ENCODE peak calls at places on chromosome 14, in seven cellular contexts. One of them, this sample, is unnamed.

GRCh38 chr14:64654072-64654899 is 49.9 kb upstream of the PLEKHG3 start:
- DNase-seq in adrenal gland: no peak
- DNase-seq in heart left ventricle: no peak
- DNase-seq in testis: no peak
- DNase-seq in body of pancreas: no peak
- DNase-seq in uterus: no peak
- DNase-seq in A549: peak; percentile 78
- DNase-seq in this sample: peak; percentile 71

GRCh38 chr14:68468437-68469207 is 324.2 kb downstream of the ZFP36L1 start:
- DNase-seq in adrenal gland: no peak
- DNase-seq in heart left ventricle: no peak
- DNase-seq in testis: no peak
- DNase-seq in body of pancreas: no peak
- DNase-seq in uterus: no peak
- DNase-seq in A549: no peak
- DNase-seq in this sample: no peak

GRCh38 chr14:24535737-24536136 is 27.7 kb upstream of the CMA1 start:
- DNase-seq in adrenal gland: no peak
- DNase-seq in heart left ventricle: no peak
- DNase-seq in testis: no peak
- DNase-seq in body of pancreas: no peak
- DNase-seq in uterus: no peak
- DNase-seq in A549: no peak
- DNase-seq in this sample: no peak

GRCh38 chr14:68884031-68885030 is 91.5 kb upstream of the ZFP36L1 start:
- DNase-seq in adrenal gland: peak; percentile 64
- DNase-seq in heart left ventricle: peak; percentile 85
- DNase-seq in testis: peak; percentile 23
- DNase-seq in body of pancreas: peak; percentile 12
- DNase-seq in uterus: peak; percentile 68
- DNase-seq in A549: peak; percentile 87
- DNase-seq in this sample: peak; percentile 63

GRCh38 chr14:94366146-94366887 is 22.1 kb downstream of the SERPINA1 start:
- DNase-seq in adrenal gland: no peak
- DNase-seq in heart left ventricle: no peak
- DNase-seq in testis: no peak
- DNase-seq in body of pancreas: peak; percentile 11
- DNase-seq in uterus: no peak
- DNase-seq in A549: no peak
- DNase-seq in this sample: no peak

GRCh38 chr14:99255621-99256482 is 16.1 kb downstream of the BCL11B start:
- DNase-seq in adrenal gland: no peak
- DNase-seq in heart left ventricle: no peak
- DNase-seq in testis: no peak
- DNase-seq in body of pancreas: no peak
- DNase-seq in uterus: no peak
- DNase-seq in A549: no peak
- DNase-seq in this sample: no peak

GRCh38 chr14:100748403-100748802 is 21.7 kb downstream of the DLK1 start:
- DNase-seq in adrenal gland: no peak
- DNase-seq in heart left ventricle: no peak
- DNase-seq in testis: no peak
- DNase-seq in body of pancreas: no peak
- DNase-seq in uterus: no peak
- DNase-seq in A549: no peak
- DNase-seq in this sample: no peak

GRCh38 chr14:32620724-32621123 is 291.6 kb downstream of the AKAP6 start:
- DNase-seq in adrenal gland: no peak
- DNase-seq in heart left ventricle: no peak
- DNase-seq in testis: no peak
- DNase-seq in body of pancreas: no peak
- DNase-seq in uterus: no peak
- DNase-seq in A549: no peak
- DNase-seq in this sample: no peak

GRCh38 chr14:20692111-20692751 is 3.7 kb downstream of the ANG start:
- DNase-seq in adrenal gland: no peak
- DNase-seq in heart left ventricle: no peak
- DNase-seq in testis: no peak
- DNase-seq in body of pancreas: no peak
- DNase-seq in uterus: no peak
- DNase-seq in A549: no peak
- DNase-seq in this sample: no peak

GRCh38 chr14:68979722-68980552 is 835 bp upstream of the ACTN1 start:
- DNase-seq in adrenal gland: peak; percentile 45
- DNase-seq in heart left ventricle: peak; percentile 56
- DNase-seq in testis: no peak
- DNase-seq in body of pancreas: peak; percentile 57
- DNase-seq in uterus: peak; percentile 58
- DNase-seq in A549: peak; percentile 36
- DNase-seq in this sample: peak; percentile 50

GRCh38 chr14:53510281-53510912 is 357.3 kb upstream of the DDHD1 start:
- DNase-seq in adrenal gland: no peak
- DNase-seq in heart left ventricle: no peak
- DNase-seq in testis: no peak
- DNase-seq in body of pancreas: no peak
- DNase-seq in uterus: no peak
- DNase-seq in A549: no peak
- DNase-seq in this sample: no peak

GRCh38 chr14:61475316-61475715 is 153.9 kb downstream of the PRKCH start:
- DNase-seq in adrenal gland: no peak
- DNase-seq in heart left ventricle: no peak
- DNase-seq in testis: no peak
- DNase-seq in body of pancreas: no peak
- DNase-seq in uterus: no peak
- DNase-seq in A549: peak; percentile 80
- DNase-seq in this sample: no peak

GRCh38 chr14:64247186-64247585 is 47.0 kb downstream of the ESR2 start:
- DNase-seq in adrenal gland: no peak
- DNase-seq in heart left ventricle: no peak
- DNase-seq in testis: no peak
- DNase-seq in body of pancreas: no peak
- DNase-seq in uterus: no peak
- DNase-seq in A549: no peak
- DNase-seq in this sample: no peak

GRCh38 chr14:44893535-44893934 is 68.2 kb downstream of the KLHL28 start:
- DNase-seq in adrenal gland: no peak
- DNase-seq in heart left ventricle: no peak
- DNase-seq in testis: no peak
- DNase-seq in body of pancreas: no peak
- DNase-seq in uterus: no peak
- DNase-seq in A549: no peak
- DNase-seq in this sample: no peak

GRCh38 chr14:21248338-21248737 is 20.9 kb downstream of the HNRNPC start:
- DNase-seq in adrenal gland: no peak
- DNase-seq in heart left ventricle: no peak
- DNase-seq in testis: no peak
- DNase-seq in body of pancreas: no peak
- DNase-seq in uterus: no peak
- DNase-seq in A549: no peak
- DNase-seq in this sample: no peak

DNA sequence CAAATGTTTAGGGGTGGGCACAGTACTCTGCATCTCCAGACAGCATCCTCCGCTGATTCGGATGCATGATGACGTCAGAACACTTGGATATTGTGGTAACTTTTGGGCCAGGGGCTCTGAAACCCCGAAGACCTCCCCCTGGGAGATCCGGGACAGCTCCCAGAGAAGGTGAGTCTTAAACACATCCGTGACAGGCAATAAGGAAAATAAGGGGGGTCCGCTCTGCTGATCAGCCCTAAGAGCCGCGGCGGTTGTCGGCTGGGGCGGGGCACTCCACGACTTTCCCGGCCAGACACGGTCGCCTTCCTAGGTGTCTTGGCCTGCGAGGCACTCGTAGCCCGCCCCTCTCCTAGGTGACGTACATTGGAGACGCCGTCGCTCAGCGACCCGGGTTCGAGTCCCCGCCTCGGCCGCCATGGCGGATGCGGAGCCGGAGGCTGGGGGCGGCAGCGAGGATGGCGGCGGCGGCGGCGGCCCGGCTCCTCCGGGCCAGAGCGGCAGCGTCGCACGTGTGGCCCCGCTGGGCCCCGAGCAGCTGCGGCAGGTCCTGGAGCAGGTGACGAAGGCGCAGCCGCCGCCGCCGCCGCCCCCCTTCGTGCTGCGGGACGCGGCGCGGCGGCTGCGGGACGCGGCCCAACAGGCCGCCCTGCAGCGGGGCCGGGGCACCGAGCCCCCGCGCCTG is at the start of gene ZNF839:
- DNase-seq in adrenal gland: peak; percentile 93
- DNase-seq in heart left ventricle: peak; percentile 96
- DNase-seq in testis: peak; percentile 96
- DNase-seq in body of pancreas: peak; percentile 95
- DNase-seq in uterus: peak; percentile 93
- DNase-seq in A549: peak; percentile 93
- DNase-seq in this sample: peak; percentile 88
- TF ChIP-seq POLR2A in adrenal gland: peak; percentile 32
- TF ChIP-seq POLR2A in heart left ventricle: no peak
- TF ChIP-seq POLR2A in testis: peak; percentile 15
- TF ChIP-seq POLR2A in body of pancreas: peak; percentile 41
- TF ChIP-seq POLR2A in uterus: peak; percentile 68
- TF ChIP-seq POLR2A in A549: peak; percentile 8
- TF ChIP-seq POLR2A in this sample: peak; percentile 14

DNA sequence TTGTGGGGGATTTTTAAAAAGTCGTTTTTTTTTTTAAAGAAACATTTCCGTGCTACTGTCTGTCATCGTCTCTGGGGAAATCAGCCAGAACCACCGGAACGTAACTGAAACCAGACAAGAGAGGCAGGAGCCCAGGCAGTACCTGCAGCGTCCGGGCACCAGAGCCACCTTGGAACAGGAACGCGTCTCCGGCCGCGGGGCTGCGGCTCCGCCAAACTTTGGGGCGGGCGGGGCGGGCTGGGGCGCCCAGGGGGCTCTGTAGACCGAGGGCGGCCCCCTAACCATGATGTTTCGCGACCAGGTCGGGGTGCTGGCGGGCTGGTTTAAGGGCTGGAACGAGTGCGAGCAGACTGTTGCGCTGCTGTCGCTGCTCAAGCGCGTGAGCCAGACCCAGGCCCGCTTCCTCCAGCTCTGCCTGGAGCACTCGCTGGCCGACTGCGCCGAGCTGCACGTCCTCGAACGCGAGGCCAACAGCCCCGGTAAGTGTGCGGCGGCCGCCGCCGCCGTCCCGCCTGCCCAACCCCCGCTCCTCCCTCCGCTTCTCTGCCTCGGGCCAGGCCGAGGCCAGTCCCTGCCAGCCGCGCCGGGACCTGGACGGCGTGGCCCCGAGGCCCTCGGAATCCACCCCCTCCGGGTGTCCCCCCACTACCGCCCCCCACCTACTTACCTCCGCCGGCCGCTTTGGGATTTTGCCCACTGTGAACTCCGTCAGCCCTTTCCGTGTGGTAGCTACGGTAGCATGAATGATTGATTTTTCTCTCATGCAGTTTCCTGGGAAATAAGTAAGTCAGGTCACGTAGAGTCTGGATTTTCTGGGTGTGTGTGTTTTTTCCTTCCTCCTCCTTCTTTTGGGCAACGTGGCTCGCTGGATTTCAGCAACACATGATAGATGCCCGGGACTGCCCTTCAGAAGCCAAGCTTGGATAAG is 970 bp downstream of the SAMD4A start:
- DNase-seq in adrenal gland: peak; percentile 58
- DNase-seq in heart left ventricle: peak; percentile 60
- DNase-seq in testis: peak; percentile 51
- DNase-seq in body of pancreas: peak; percentile 60
- DNase-seq in uterus: peak; percentile 55
- DNase-seq in A549: peak; percentile 59
- DNase-seq in this sample: no peak
- TF ChIP-seq POLR2A in adrenal gland: no peak
- TF ChIP-seq POLR2A in heart left ventricle: no peak
- TF ChIP-seq POLR2A in testis: no peak
- TF ChIP-seq POLR2A in body of pancreas: no peak
- TF ChIP-seq POLR2A in uterus: peak; percentile 21
- TF ChIP-seq POLR2A in A549: no peak
- TF ChIP-seq POLR2A in this sample: no peak

GRCh38 chr14:48709277-48709785 is 876.8 kb downstream of the RPS29 start:
- DNase-seq in adrenal gland: no peak
- DNase-seq in heart left ventricle: no peak
- DNase-seq in testis: no peak
- DNase-seq in body of pancreas: no peak
- DNase-seq in uterus: no peak
- DNase-seq in A549: no peak
- DNase-seq in this sample: no peak
- TF ChIP-seq POLR2A in adrenal gland: no peak
- TF ChIP-seq POLR2A in heart left ventricle: no peak
- TF ChIP-seq POLR2A in testis: no peak
- TF ChIP-seq POLR2A in body of pancreas: no peak
- TF ChIP-seq POLR2A in uterus: no peak
- TF ChIP-seq POLR2A in A549: no peak
- TF ChIP-seq POLR2A in this sample: no peak

GRCh38 chr14:89042021-89042420 is 217.6 kb downstream of the TTC8 start:
- DNase-seq in adrenal gland: no peak
- DNase-seq in heart left ventricle: no peak
- DNase-seq in testis: no peak
- DNase-seq in body of pancreas: no peak
- DNase-seq in uterus: no peak
- DNase-seq in A549: no peak
- DNase-seq in this sample: no peak

GRCh38 chr14:89041245-89041585 is 216.8 kb downstream of the TTC8 start:
- DNase-seq in adrenal gland: peak; percentile 22
- DNase-seq in heart left ventricle: no peak
- DNase-seq in testis: peak; percentile 40
- DNase-seq in body of pancreas: peak; percentile 66
- DNase-seq in uterus: no peak
- DNase-seq in A549: no peak
- DNase-seq in this sample: no peak

GRCh38 chr14:89037065-89037464 is 212.6 kb downstream of the TTC8 start:
- DNase-seq in adrenal gland: no peak
- DNase-seq in heart left ventricle: no peak
- DNase-seq in testis: no peak
- DNase-seq in body of pancreas: no peak
- DNase-seq in uterus: no peak
- DNase-seq in A549: no peak
- DNase-seq in this sample: no peak

GRCh38 chr14:89040080-89040437 is 215.6 kb downstream of the TTC8 start:
- DNase-seq in adrenal gland: no peak
- DNase-seq in heart left ventricle: no peak
- DNase-seq in testis: no peak
- DNase-seq in body of pancreas: no peak
- DNase-seq in uterus: no peak
- DNase-seq in A549: no peak
- DNase-seq in this sample: no peak

DNA sequence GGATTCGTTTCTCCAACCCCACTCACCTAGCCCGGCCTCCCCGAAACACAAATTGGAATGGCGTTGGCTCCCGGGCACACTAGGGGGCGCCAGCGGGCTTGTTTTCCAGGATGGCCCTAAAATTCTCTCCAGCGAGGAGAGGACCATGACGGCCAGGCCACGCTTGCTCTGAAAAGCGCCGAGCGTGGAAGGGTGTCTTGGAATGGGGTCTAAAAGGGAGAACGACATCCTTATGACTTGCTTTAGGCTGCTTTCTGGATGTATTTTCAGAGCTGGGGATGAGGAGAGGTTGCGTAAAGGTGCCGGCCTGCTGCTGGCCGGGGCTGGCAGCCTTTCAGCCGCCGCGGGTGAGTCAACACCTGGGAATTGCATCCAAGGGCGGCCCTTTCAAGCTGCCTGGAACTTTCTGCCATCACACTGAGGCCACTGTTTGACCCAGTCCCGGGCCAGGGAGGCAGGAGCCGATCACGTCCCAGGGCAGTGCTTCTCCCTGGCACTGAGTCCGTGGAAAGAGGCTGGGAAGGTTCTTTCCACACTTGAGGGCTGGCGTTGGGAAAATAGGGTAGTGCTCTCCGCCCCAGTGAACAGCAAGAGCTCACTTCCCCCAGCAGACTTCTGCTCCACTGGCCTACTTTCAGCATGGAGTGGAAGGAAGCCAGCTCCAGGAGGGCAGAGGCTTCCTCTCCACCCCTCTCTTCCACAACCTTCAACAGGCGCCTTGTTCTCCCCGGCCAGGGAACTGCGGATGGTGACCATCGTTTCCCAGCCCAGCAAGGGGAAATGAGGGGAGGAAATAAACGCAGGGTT is 216.2 kb downstream of the TTC8 start:
- DNase-seq in adrenal gland: peak; percentile 94
- DNase-seq in heart left ventricle: peak; percentile 90
- DNase-seq in testis: peak; percentile 95
- DNase-seq in body of pancreas: peak; percentile 96
- DNase-seq in uterus: peak; percentile 87
- DNase-seq in A549: peak; percentile 76
- DNase-seq in this sample: peak; percentile 67
- TF ChIP-seq POLR2A in adrenal gland: peak; percentile 22
- TF ChIP-seq POLR2A in heart left ventricle: no peak
- TF ChIP-seq POLR2A in testis: no peak
- TF ChIP-seq POLR2A in body of pancreas: peak; percentile 59
- TF ChIP-seq POLR2A in uterus: no peak
- TF ChIP-seq POLR2A in A549: no peak
- TF ChIP-seq POLR2A in this sample: no peak

This sample was measured in H54.